ENCODE peak calls at places on chromosomes 7 and 10, in eight cellular contexts. One of them, this sample, is unnamed.

GRCh38 chr10:120453886-120454285 is 3.1 kb upstream of the PLPP4 start:
- DNase-seq in pons: no peak
- DNase-seq in COR-L47: no peak
- DNase-seq in NCI-H774: no peak
- DNase-seq in nephron progenitor cell: no peak
- DNase-seq in heart right ventricle: no peak
- DNase-seq in HL-60: no peak
- DNase-seq in GM04504: no peak
- DNase-seq in this sample: no peak

GRCh38 chr7:44100458-44101303 is 3.5 kb upstream of the AEBP1 start:
- DNase-seq in HL-60: no peak
- DNase-seq in nephron progenitor cell: no peak
- DNase-seq in NCI-H774: no peak
- DNase-seq in COR-L47: no peak
- DNase-seq in pons: no peak
- DNase-seq in heart right ventricle: no peak
- DNase-seq in GM04504: peak; percentile 49
- DNase-seq in this sample: no peak

GRCh38 chr7:91310829-91311460 is 46.7 kb downstream of the FZD1 start:
- DNase-seq in HL-60: no peak
- DNase-seq in pons: no peak
- DNase-seq in nephron progenitor cell: no peak
- DNase-seq in NCI-H774: no peak
- DNase-seq in COR-L47: no peak
- DNase-seq in GM04504: peak; percentile 38
- DNase-seq in heart right ventricle: no peak
- DNase-seq in this sample: no peak

GRCh38 chr7:155692317-155692716 is 47.9 kb downstream of the RBM33 start:
- DNase-seq in GM04504: no peak
- DNase-seq in COR-L47: no peak
- DNase-seq in heart right ventricle: no peak
- DNase-seq in nephron progenitor cell: no peak
- DNase-seq in NCI-H774: no peak
- DNase-seq in HL-60: no peak
- DNase-seq in pons: no peak
- DNase-seq in this sample: no peak

GRCh38 chr7:95412075-95412474 is 15.9 kb upstream of the PON3 start:
- DNase-seq in pons: no peak
- DNase-seq in COR-L47: no peak
- DNase-seq in heart right ventricle: no peak
- DNase-seq in nephron progenitor cell: no peak
- DNase-seq in GM04504: no peak
- DNase-seq in HL-60: no peak
- DNase-seq in NCI-H774: no peak
- DNase-seq in this sample: no peak

GRCh38 chr7:65233409-65234034 is 140.1 kb upstream of the ZNF92 start:
- DNase-seq in HL-60: no peak
- DNase-seq in GM04504: no peak
- DNase-seq in COR-L47: no peak
- DNase-seq in NCI-H774: no peak
- DNase-seq in heart right ventricle: no peak
- DNase-seq in pons: no peak
- DNase-seq in nephron progenitor cell: no peak
- DNase-seq in this sample: no peak

GRCh38 chr10:112985701-112986510 is 35.9 kb downstream of the TCF7L2 start:
- DNase-seq in COR-L47: no peak
- DNase-seq in NCI-H774: no peak
- DNase-seq in HL-60: peak; percentile 42
- DNase-seq in heart right ventricle: no peak
- DNase-seq in pons: peak; percentile 53
- DNase-seq in GM04504: peak; percentile 30
- DNase-seq in nephron progenitor cell: no peak
- DNase-seq in this sample: no peak

GRCh38 chr10:124636271-124636993 is 107.7 kb downstream of the FAM53B start:
- DNase-seq in pons: no peak
- DNase-seq in nephron progenitor cell: no peak
- DNase-seq in COR-L47: peak; percentile 22
- DNase-seq in heart right ventricle: peak; percentile 11
- DNase-seq in NCI-H774: no peak
- DNase-seq in HL-60: no peak
- DNase-seq in GM04504: no peak
- DNase-seq in this sample: no peak

GRCh38 chr7:150784120-150784736 is 15.9 kb downstream of the TMEM176B start:
- DNase-seq in heart right ventricle: no peak
- DNase-seq in GM04504: no peak
- DNase-seq in nephron progenitor cell: no peak
- DNase-seq in COR-L47: no peak
- DNase-seq in pons: no peak
- DNase-seq in NCI-H774: no peak
- DNase-seq in HL-60: no peak
- DNase-seq in this sample: no peak